ENCODE peak calls at places on chromosomes 13 and 19, in seven cellular contexts. B, K, U, T, M, C and E are unnamed samples. For H3K79me1, the result is how much of the 10 kb centered on the place peaks cover.

GRCh38 chr19:52789440-52789839 is 2.8 kb upstream of the ZNF600 start:
- DNase-seq in B (no peak), K (peak), U (no peak), T (no peak), M (peak), C (no peak), E (no peak)

GRCh38 chr19:33432408-33433170 is 59.1 kb downstream of the CEBPG start:
- DNase-seq in B (no peak), K (no peak), U (no peak), T (no peak), M (no peak), C (no peak), E (no peak)

GRCh38 chr13:25375727-25376358 is 4.1 kb downstream of the ATP8A2 start:
- DNase-seq in B (peak), K (peak), U (peak), T (peak), M (peak), C (peak), E (peak)

GRCh38 chr19:38993271-38993670 is 17.7 kb upstream of the FBXO17 start:
- DNase-seq in B (no peak), K (peak), U (no peak), T (peak), M (peak), C (no peak), E (peak)

GRCh38 chr13:44819245-44819644 is 170.0 kb downstream of the NUFIP1 start:
- DNase-seq in B (no peak), K (peak), U (no peak), T (peak), M (peak), C (no peak), E (peak)

GRCh38 chr19:10748924-10749434 is 31.1 kb downstream of the DNM2 start:
- DNase-seq in B (no peak), K (no peak), U (no peak), T (no peak), M (peak), C (no peak), E (peak)

GRCh38 chr13:26323764-26324163 is 69.8 kb downstream of the CDK8 start:
- DNase-seq in B (no peak), K (no peak), U (no peak), T (no peak), M (no peak), C (no peak), E (peak)

GRCh38 chr19:10228925-10229324 is 2.2 kb downstream of the S1PR2 start:
- DNase-seq in B (peak), K (peak), U (no peak), T (peak), M (peak), C (no peak), E (peak)

GRCh38 chr19:40521276-40521675 is 54.5 kb downstream of the SPTBN4 start:
- DNase-seq in B (no peak), K (no peak), U (no peak), T (peak), M (peak), C (no peak), E (peak)

GRCh38 chr19:33438016-33438671 is 64.6 kb downstream of the CEBPG start:
- DNase-seq in B (no peak), K (no peak), U (no peak), T (peak), M (no peak), C (no peak), E (no peak)

GRCh38 chr13:27476943-27477681 is 26.7 kb upstream of the MTIF3 start:
- DNase-seq in B (no peak), K (no peak), U (no peak), T (peak), M (no peak), C (no peak), E (peak)

GRCh38 chr13:50543767-50544166 is 299.7 kb downstream of the DLEU7 start:
- DNase-seq in B (no peak), K (no peak), U (no peak), T (peak), M (no peak), C (no peak), E (peak)

GRCh38 chr19:18150776-18151624 is 2.0 kb upstream of the PIK3R2 start:
- DNase-seq in B (no peak), K (no peak), U (no peak), T (no peak), M (no peak), C (no peak), E (no peak)

GRCh38 chr19:47723573-47723923 is 10.3 kb downstream of the EHD2 start:
- DNase-seq in B (no peak), K (peak), U (no peak), T (peak), M (peak), C (no peak), E (peak)

GRCh38 chr19:30320916-30321315 is 51.3 kb upstream of the ZNF536 start:
- DNase-seq in B (no peak), K (no peak), U (no peak), T (no peak), M (no peak), C (no peak), E (no peak)

GRCh38 chr13:25171517-25172302 is at the start of gene AMER2:
- DNase-seq in B (no peak), K (peak), U (peak), T (no peak), M (peak), C (peak), E (peak)

GRCh38 chr19:58581227-58582141 is 8.3 kb upstream of the MZF1 start:
- DNase-seq in B (peak), K (peak), U (peak), T (peak), M (peak), C (peak), E (peak)

GRCh38 chr13:33764716-33765115 is 53.2 kb upstream of the RFC3 start:
- DNase-seq in B (no peak), K (no peak), U (no peak), T (no peak), M (no peak), C (no peak), E (no peak)

GRCh38 chr13:77595166-77595810 is 59.8 kb downstream of the SCEL start:
- DNase-seq in B (no peak), K (peak), U (no peak), T (no peak), M (no peak), C (no peak), E (no peak)

GRCh38 chr13:41691276-41691675 is 233.9 kb downstream of the RGCC start:
- DNase-seq in B (no peak), K (no peak), U (no peak), T (no peak), M (no peak), C (no peak), E (no peak)

DNA sequence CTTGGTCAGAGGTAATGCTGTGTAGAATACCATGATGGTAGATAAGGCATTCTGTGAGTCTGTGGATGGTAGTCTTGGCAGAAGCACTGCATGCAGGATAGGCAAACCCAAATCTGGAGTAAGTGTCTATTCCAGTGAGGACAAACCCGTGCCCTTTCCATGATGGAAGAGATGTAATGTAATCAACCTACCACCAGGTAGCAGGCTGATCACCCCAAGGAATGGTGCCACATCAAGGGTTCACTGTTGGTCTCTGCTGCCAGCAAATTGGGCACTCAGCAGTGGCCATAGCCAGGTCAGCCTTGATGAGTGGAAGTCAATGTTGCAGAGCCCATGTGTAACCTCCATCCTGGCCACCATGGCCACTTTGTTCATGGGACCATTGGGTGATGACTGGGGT is 155.0 kb downstream of the RAP2A start:
- DNase-seq in B (no peak), K (no peak), U (no peak), T (no peak), M (peak), C (no peak), E (no peak)
- H3K79me1 ChIP-seq in B (under half), K (under half), U (under half), T (under half), M (under half), C (under half), E (under half)

GRCh38 chr13:39526499-39526898 is 76.5 kb downstream of the LHFPL6 start:
- DNase-seq in B (no peak), K (no peak), U (no peak), T (no peak), M (no peak), C (no peak), E (no peak)

GRCh38 chr13:39527961-39528720 is 74.9 kb downstream of the LHFPL6 start:
- DNase-seq in B (no peak), K (peak), U (no peak), T (peak), M (peak), C (no peak), E (peak)

GRCh38 chr13:39527301-39527700 is 75.7 kb downstream of the LHFPL6 start:
- DNase-seq in B (no peak), K (no peak), U (no peak), T (no peak), M (no peak), C (no peak), E (no peak)

GRCh38 chr13:39524795-39525194 is 78.2 kb downstream of the LHFPL6 start:
- DNase-seq in B (no peak), K (no peak), U (no peak), T (no peak), M (no peak), C (no peak), E (no peak)

GRCh38 chr13:39522329-39522728 is 80.7 kb downstream of the LHFPL6 start:
- DNase-seq in B (no peak), K (no peak), U (no peak), T (no peak), M (no peak), C (no peak), E (no peak)
- H3K79me1 ChIP-seq in B (under half), K (under half), U (under half), T (under half), M (under half), C (under half), E (under half)

GRCh38 chr13:97726664-97727235 is 226.7 kb upstream of the IPO5 start:
- DNase-seq in B (no peak), K (no peak), U (no peak), T (no peak), M (peak), C (no peak), E (no peak)
- H3K79me1 ChIP-seq in B (under half), K (under half), U (under half), T (under half), M (under half), C (under half), E (under half)

DNA sequence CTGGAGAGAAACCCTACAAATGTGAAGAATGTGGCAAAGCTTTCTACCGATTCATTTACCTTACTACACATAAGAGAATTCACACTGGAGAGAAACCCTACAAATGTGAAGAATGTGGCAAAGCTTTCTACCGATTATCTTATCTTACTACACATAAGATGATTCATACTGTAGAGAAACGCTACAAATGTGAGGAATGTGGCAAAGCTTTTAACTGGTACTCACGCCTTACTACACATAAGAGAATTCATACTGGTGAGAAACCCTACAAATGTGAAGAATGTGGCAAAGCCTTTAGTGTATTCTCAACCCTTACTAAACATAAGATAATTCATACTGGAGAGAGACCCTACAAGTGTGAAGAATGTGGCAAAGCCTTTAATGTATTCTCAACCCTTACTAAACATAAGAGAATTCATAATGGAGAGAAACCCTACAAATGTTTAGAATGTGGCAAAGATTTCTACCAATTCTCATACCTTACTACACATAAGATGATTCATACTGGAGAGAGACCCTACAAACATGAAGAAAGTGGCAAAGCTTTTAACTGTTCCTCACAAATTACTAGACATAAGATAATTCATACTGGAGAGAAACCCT is 12.9 kb upstream of the ZNF493 start:
- DNase-seq in B (no peak), K (no peak), U (no peak), T (no peak), M (peak), C (no peak), E (no peak)
- H3K79me1 ChIP-seq in B (under half), K (under half), U (under half), T (under half), M (under half), C (under half), E (under half)